ENCODE peak calls at places on chromosomes 4 and X, in six cellular contexts. X is KBM-7, K is ovary, R is hypothalamus, F is WTC11, H is substantia nigra. V is an unnamed sample.

GRCh38 chr4:14334166-14334565 is 668.1 kb upstream of the CPEB2 start:
- DNase-seq in R (no peak), H (no peak), F (no peak), K (no peak), X (no peak), V (no peak)

GRCh38 chr4:83011779-83012630 is 1.4 kb upstream of the LIN54 start:
- DNase-seq in K (no peak), F (peak), R (peak), X (peak), H (peak), V (no peak)

GRCh38 chrX:68989865-68990606 is 161.2 kb downstream of the EFNB1 start:
- DNase-seq in K (peak), R (no peak), F (peak), H (no peak), X (no peak), V (no peak)

GRCh38 chrX:102063445-102064074 is 61.9 kb upstream of the TCEAL2 start:
- DNase-seq in H (no peak), R (no peak), X (peak), F (no peak), K (no peak), V (no peak)

GRCh38 chr4:112410364-112410763 is 105.6 kb downstream of the NEUROG2 start:
- DNase-seq in R (no peak), X (no peak), H (no peak), K (no peak), F (no peak), V (no peak)

GRCh38 chr4:75916091-75916661 is 13.9 kb upstream of the PPEF2 start:
- DNase-seq in F (no peak), H (no peak), X (peak), R (peak), K (no peak), V (no peak)

GRCh38 chrX:71912156-71912555 is 1.5 kb downstream of the NHSL2 start:
- DNase-seq in F (no peak), R (no peak), K (no peak), H (no peak), X (no peak), V (no peak)

GRCh38 chr4:98728433-98728832 is 70.0 kb upstream of the TSPAN5 start:
- DNase-seq in K (no peak), R (no peak), H (no peak), X (peak), F (no peak), V (no peak)

GRCh38 chr4:170868191-170868590 is 778.4 kb upstream of the AADAT start:
- DNase-seq in X (no peak), R (no peak), H (no peak), K (no peak), F (no peak), V (no peak)

V was measured in 8988T.